ENCODE peak calls at places on chromosomes 6 and 20, in four cellular contexts. One of them, this sample, is unnamed.

GRCh38 chr20:17066955-17067354 is 159.9 kb upstream of the PCSK2 start:
- DNase-seq in heart left ventricle: no peak
- DNase-seq in PC-3: no peak
- DNase-seq in ascending aorta: no peak
- DNase-seq in this sample: no peak

GRCh38 chr20:44342240-44342639 is 5.4 kb downstream of the R3HDML start:
- DNase-seq in heart left ventricle: no peak
- DNase-seq in PC-3: no peak
- DNase-seq in ascending aorta: no peak
- DNase-seq in this sample: no peak

GRCh38 chr20:31951530-31952453 is at the start of gene PDRG1:
- DNase-seq in heart left ventricle: peak; percentile 96
- DNase-seq in PC-3: peak; percentile 97
- DNase-seq in ascending aorta: peak; percentile 79
- DNase-seq in this sample: peak; percentile 79

GRCh38 chr6:153790048-153790447 is 249.0 kb upstream of the OPRM1 start:
- DNase-seq in heart left ventricle: no peak
- DNase-seq in PC-3: peak; percentile 70
- DNase-seq in ascending aorta: peak; percentile 9
- DNase-seq in this sample: peak; percentile 26

GRCh38 chr6:147341486-147341885 is 137.3 kb downstream of the STXBP5 start:
- DNase-seq in heart left ventricle: no peak
- DNase-seq in PC-3: no peak
- DNase-seq in ascending aorta: no peak
- DNase-seq in this sample: no peak

GRCh38 chr6:149060985-149061760 is 256.3 kb upstream of the TAB2 start:
- DNase-seq in heart left ventricle: no peak
- DNase-seq in PC-3: peak; percentile 83
- DNase-seq in ascending aorta: no peak
- DNase-seq in this sample: peak; percentile 37

GRCh38 chr20:35497780-35498189 is 31.7 kb downstream of the C20orf173 start:
- DNase-seq in heart left ventricle: peak; percentile 81
- DNase-seq in PC-3: no peak
- DNase-seq in ascending aorta: no peak
- DNase-seq in this sample: no peak

GRCh38 chr6:2876210-2877056 is 26.7 kb downstream of the SERPINB9 start:
- DNase-seq in heart left ventricle: peak; percentile 76
- DNase-seq in PC-3: peak; percentile 68
- DNase-seq in ascending aorta: no peak
- DNase-seq in this sample: peak; percentile 57

GRCh38 chr6:25874822-25875562 is 949 bp upstream of the SLC17A3 start:
- DNase-seq in heart left ventricle: no peak
- DNase-seq in PC-3: no peak
- DNase-seq in ascending aorta: no peak
- DNase-seq in this sample: no peak

GRCh38 chr20:60071965-60072364 is 113.7 kb downstream of the CDH26 start:
- DNase-seq in heart left ventricle: no peak
- DNase-seq in PC-3: peak; percentile 82
- DNase-seq in ascending aorta: no peak
- DNase-seq in this sample: no peak

GRCh38 chr6:155985660-155986138 is 530.1 kb upstream of the NOX3 start:
- DNase-seq in heart left ventricle: peak; percentile 52
- DNase-seq in PC-3: no peak
- DNase-seq in ascending aorta: no peak
- DNase-seq in this sample: no peak

GRCh38 chr6:2626381-2626780 is 124.3 kb downstream of the MYLK4 start:
- DNase-seq in heart left ventricle: no peak
- DNase-seq in PC-3: no peak
- DNase-seq in ascending aorta: no peak
- DNase-seq in this sample: no peak

GRCh38 chr6:122524056-122524455 is 52.4 kb upstream of the SERINC1 start:
- DNase-seq in heart left ventricle: no peak
- DNase-seq in PC-3: no peak
- DNase-seq in ascending aorta: no peak
- DNase-seq in this sample: no peak
- H3K27ac ChIP-seq in heart left ventricle: no peak overlapping the region
- H3K27ac ChIP-seq in PC-3: no peak overlapping the region
- H3K27ac ChIP-seq in ascending aorta: no peak overlapping the region
- H3K27ac ChIP-seq in this sample: no peak overlapping the region

GRCh38 chr6:85089255-85089654 is 324.9 kb upstream of the TBX18 start:
- DNase-seq in heart left ventricle: no peak
- DNase-seq in PC-3: no peak
- DNase-seq in ascending aorta: no peak
- DNase-seq in this sample: no peak

GRCh38 chr6:85081102-85081501 is 316.7 kb upstream of the TBX18 start:
- DNase-seq in heart left ventricle: no peak
- DNase-seq in PC-3: no peak
- DNase-seq in ascending aorta: no peak
- DNase-seq in this sample: no peak

GRCh38 chr6:85085875-85086274 is 321.5 kb upstream of the TBX18 start:
- DNase-seq in heart left ventricle: no peak
- DNase-seq in PC-3: no peak
- DNase-seq in ascending aorta: no peak
- DNase-seq in this sample: no peak
- H3K4me1 ChIP-seq in heart left ventricle: no peaks in the 10 kb centered on the region
- H3K4me1 ChIP-seq in PC-3: no peaks in the 10 kb centered on the region
- H3K4me1 ChIP-seq in ascending aorta: no peaks in the 10 kb centered on the region
- H3K4me1 ChIP-seq in this sample: no peaks in the 10 kb centered on the region

DNA sequence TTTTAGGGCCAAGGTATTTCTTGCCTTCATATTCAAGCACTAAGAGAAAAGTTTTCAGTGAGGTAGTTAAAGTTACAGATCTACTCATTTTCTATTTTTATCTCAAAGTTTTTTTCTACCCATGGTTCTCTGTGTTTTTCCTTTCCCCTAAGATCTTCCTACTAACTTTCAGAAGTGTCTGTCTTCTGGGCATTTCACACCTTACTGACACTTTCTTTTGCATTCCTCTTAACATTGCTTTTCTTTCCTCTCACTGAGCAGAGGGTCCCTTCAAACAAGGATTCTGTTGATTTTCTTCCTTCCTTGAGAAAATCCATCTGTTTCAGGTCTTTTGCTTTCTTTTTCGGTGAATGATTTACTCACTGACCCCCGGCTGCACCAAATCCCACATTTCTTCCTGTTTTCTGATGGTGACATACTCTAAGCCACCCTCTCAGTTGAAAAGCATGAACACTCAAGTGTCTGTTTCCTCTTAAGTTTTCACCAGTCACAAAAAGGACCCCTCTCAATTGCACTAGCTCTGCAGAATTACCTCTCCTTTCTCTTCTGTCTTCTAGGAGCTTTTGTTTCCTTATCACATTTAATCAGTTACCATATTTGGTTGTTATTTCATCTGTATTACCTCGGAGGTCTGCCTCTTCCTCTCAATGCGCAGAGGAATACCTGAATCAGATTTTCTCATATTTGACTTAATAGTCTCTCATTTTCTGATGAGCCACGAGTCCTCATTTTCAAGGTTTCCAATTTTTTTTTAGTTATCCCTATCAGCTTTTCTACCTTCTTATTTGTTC is 73.5 kb upstream of the RNF217 start:
- DNase-seq in heart left ventricle: no peak
- DNase-seq in PC-3: no peak
- DNase-seq in ascending aorta: no peak
- DNase-seq in this sample: no peak
- H3K27ac ChIP-seq in heart left ventricle: no peak overlapping the region
- H3K27ac ChIP-seq in PC-3: no peak overlapping the region
- H3K27ac ChIP-seq in ascending aorta: peak overlapping the region; percentile 2
- H3K27ac ChIP-seq in this sample: no peak overlapping the region

GRCh38 chr6:44258325-44258863 is 1.1 kb upstream of the SLC35B2 start:
- DNase-seq in heart left ventricle: no peak
- DNase-seq in PC-3: no peak
- DNase-seq in ascending aorta: no peak
- DNase-seq in this sample: no peak
- H3K4me1 ChIP-seq in heart left ventricle: peaks cover 13% of the 10 kb centered on the region
- H3K4me1 ChIP-seq in PC-3: peaks cover 26% of the 10 kb centered on the region
- H3K4me1 ChIP-seq in ascending aorta: peaks cover 24% of the 10 kb centered on the region
- H3K4me1 ChIP-seq in this sample: peaks cover 17% of the 10 kb centered on the region

GRCh38 chr20:45406260-45407066 is 1.6 kb upstream of the DBNDD2 start:
- DNase-seq in heart left ventricle: peak; percentile 91
- DNase-seq in PC-3: peak; percentile 52
- DNase-seq in ascending aorta: peak; percentile 38
- DNase-seq in this sample: peak; percentile 20
- H3K27ac ChIP-seq in heart left ventricle: peak overlapping the region; percentile 99
- H3K27ac ChIP-seq in PC-3: peak overlapping the region; percentile 30
- H3K27ac ChIP-seq in ascending aorta: peak overlapping the region; percentile 99
- H3K27ac ChIP-seq in this sample: peak overlapping the region; percentile 74

DNA sequence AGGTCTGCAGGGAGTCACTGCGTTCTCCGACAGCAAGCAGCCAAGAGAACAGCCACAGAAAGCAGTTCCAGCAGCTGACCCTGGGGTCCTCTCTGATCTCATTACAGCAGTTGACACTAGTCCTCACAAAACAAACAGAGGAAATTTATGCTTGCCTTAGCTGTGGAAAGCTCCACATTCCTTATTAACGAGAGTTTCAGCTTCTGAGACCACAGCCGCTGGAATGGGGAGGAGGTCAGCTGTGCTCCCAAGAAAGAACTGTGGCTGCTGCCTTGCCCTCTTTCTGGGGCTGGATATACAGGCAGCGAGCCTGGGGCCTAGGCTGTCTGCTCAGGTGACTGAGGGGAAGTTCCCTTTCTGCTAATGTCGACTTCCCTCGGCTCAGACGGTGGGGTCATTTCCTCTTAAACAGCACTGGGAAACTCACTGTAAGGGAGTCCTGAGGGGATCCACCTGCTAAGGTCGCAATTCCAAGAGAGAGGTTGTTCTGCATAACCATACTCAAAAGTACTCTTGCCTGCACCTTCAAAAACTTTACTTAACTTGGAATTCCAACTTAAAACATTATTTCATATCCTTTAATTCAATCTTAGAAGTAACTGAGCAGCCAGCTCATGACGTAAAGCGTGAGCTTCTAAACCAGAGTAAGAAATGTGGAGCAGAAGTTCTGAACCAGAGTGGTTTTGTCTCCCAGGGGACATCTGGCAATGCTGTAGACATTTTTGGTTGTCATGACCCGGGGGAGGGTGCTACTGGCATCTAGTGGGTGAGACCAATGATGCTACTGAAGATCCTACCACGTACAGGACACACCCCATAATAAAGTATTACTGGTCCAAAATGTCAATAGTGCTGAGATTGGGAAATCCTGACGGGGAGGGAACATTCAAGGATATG is 80.3 kb downstream of the BACH2 start:
- DNase-seq in heart left ventricle: no peak
- DNase-seq in PC-3: no peak
- DNase-seq in ascending aorta: no peak
- DNase-seq in this sample: no peak
- H3K4me1 ChIP-seq in heart left ventricle: peaks cover 16% of the 10 kb centered on the region
- H3K4me1 ChIP-seq in PC-3: peaks cover 52% of the 10 kb centered on the region
- H3K4me1 ChIP-seq in ascending aorta: peaks cover 28% of the 10 kb centered on the region
- H3K4me1 ChIP-seq in this sample: peaks cover 22% of the 10 kb centered on the region

DNA sequence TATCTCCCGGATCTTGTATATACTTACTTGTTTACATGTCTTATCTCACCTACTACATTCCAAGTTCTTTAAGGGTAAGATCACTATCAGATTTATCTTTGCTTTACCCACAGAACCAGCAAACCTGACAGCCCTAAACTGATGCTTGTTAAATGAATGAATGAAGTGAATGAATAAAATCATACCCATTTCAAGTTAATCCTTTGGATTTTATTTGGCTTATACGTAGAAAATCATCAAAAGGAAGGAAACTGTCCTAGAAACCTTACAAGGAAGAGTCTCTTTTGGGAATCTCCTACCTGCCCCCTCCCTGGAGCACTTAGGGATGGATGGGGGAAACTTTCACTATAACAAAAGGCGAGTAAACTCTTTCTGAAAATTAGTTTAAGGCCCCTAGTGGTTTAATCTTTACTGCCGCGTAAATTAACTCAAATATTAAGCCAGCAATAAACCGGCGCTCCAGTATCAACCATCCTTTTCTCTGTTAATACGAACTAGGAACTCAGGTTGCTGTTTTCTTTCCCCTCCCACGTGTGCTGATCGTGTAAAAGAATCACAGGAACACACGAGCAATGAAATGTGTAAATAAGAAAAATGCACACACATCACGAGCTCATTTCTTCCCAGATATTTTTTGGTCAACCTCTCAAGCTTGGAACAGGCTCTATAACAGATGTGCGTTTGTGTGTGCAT is 1.2 kb upstream of the UTRN start:
- DNase-seq in heart left ventricle: no peak
- DNase-seq in PC-3: peak; percentile 52
- DNase-seq in ascending aorta: no peak
- DNase-seq in this sample: no peak
- H3K27ac ChIP-seq in heart left ventricle: peak overlapping the region; percentile 98
- H3K27ac ChIP-seq in PC-3: peak overlapping the region; percentile 94
- H3K27ac ChIP-seq in ascending aorta: peak overlapping the region; percentile 98
- H3K27ac ChIP-seq in this sample: no peak overlapping the region

DNA sequence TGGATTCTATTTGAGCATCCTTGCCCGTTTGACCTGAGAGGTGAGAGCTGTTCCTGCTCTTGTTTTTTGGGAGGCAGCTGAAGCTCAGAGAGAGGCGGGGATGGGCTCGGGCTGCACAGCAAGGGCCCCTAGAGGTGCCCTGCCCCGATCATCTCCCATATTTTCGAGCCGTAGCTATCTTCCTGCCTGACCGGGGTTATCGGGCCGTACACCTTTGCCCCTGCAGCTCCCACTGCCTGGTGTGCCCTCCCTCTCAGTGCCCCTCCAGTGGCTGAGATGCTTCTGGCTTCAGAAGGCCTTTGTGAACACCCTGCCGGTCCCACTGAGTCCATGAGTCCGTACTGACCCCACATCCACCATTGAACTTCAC is 6.7 kb downstream of the SRC start:
- DNase-seq in heart left ventricle: no peak
- DNase-seq in PC-3: no peak
- DNase-seq in ascending aorta: no peak
- DNase-seq in this sample: no peak
- H3K4me1 ChIP-seq in heart left ventricle: no peaks in the 10 kb centered on the region
- H3K4me1 ChIP-seq in PC-3: peaks cover 16% of the 10 kb centered on the region
- H3K4me1 ChIP-seq in ascending aorta: peaks cover 68% of the 10 kb centered on the region
- H3K4me1 ChIP-seq in this sample: peaks cover 20% of the 10 kb centered on the region

GRCh38 chr20:57467742-57468141 is 57.2 kb downstream of the CTCFL start:
- DNase-seq in heart left ventricle: no peak
- DNase-seq in PC-3: no peak
- DNase-seq in ascending aorta: no peak
- DNase-seq in this sample: no peak
- H3K27ac ChIP-seq in heart left ventricle: no peak overlapping the region
- H3K27ac ChIP-seq in PC-3: no peak overlapping the region
- H3K27ac ChIP-seq in ascending aorta: no peak overlapping the region
- H3K27ac ChIP-seq in this sample: no peak overlapping the region

This sample was measured in foreskin keratinocyte.